ENCODE peak calls at places on chromosome 13, in nine cellular contexts. Y is posterior vena cava; P is stimulated activated CD4-positive, alpha-beta T cell treated with anti-CD3 and anti-CD28 coated beads, Interleukin-12 subunit alpha, Interleukin-12 subunit beta, amount 100 ng/mL, for 4 hours; N is effector CD4-positive, alpha-beta T cell; S is cerebellar cortex; M is activated CD8-positive, alpha-beta memory T cell treated with anti-CD3 and anti-CD28 coated beads, Interleukin-2, amount 50 U/mL, for 4 hours; T is omental fat pad; J is left ventricle myocardium superior; H is stromal cell of bone marrow. V is an unnamed sample.

GRCh38 chr13:112252744-112253590 is 123.2 kb upstream of the SPACA7 start:
- DNase-seq in Y (no peak), P (no peak), N (no peak), S (no peak), M (no peak), T (no peak), J (no peak), H (no peak), V (no peak)

GRCh38 chr13:21402586-21403307 is 56.4 kb downstream of the ZDHHC20 start:
- DNase-seq in Y (no peak), P (no peak), N (no peak), S (no peak), M (no peak), T (no peak), J (no peak), H (peak), V (no peak)

GRCh38 chr13:80214050-80214449 is 126.9 kb downstream of the SPRY2 start:
- DNase-seq in Y (no peak), P (no peak), N (no peak), S (no peak), M (no peak), T (no peak), J (no peak), H (no peak), V (no peak)

GRCh38 chr13:29453657-29454056 is 141.8 kb downstream of the SLC7A1 start:
- DNase-seq in Y (no peak), P (no peak), N (no peak), S (no peak), M (no peak), T (no peak), J (no peak), H (no peak), V (no peak)

GRCh38 chr13:113550453-113550852 is 34.1 kb upstream of the TFDP1 start:
- DNase-seq in Y (peak), P (no peak), N (no peak), S (no peak), M (no peak), T (no peak), J (no peak), H (no peak), V (no peak)

GRCh38 chr13:102461302-102461701 is 59.5 kb upstream of the FGF14 start:
- DNase-seq in Y (no peak), P (no peak), N (no peak), S (no peak), M (no peak), T (no peak), J (no peak), H (no peak), V (no peak)

GRCh38 chr13:23570931-23571330 is 719 bp downstream of the TNFRSF19 start:
- DNase-seq in Y (no peak), P (no peak), N (no peak), S (no peak), M (no peak), T (no peak), J (no peak), H (no peak), V (no peak)

GRCh38 chr13:100175078-100175802 is 86.3 kb downstream of the PCCA start:
- DNase-seq in Y (no peak), P (no peak), N (no peak), S (no peak), M (no peak), T (no peak), J (no peak), H (no peak), V (no peak)

V was measured in GM12878.